ENCODE peak calls at places on chromosomes 11 and 22, in nine cellular contexts. One of them, this sample, is unnamed.

GRCh38 chr11:10628506-10629236 is 60.2 kb upstream of the LYVE1 start:
- DNase-seq in effector memory CD8-positive, alpha-beta T cell: no peak
- DNase-seq in effector memory CD4-positive, alpha-beta T cell: no peak
- DNase-seq in HS-27A: no peak
- DNase-seq in neuronal stem cell: no peak
- DNase-seq in activated CD8-positive, alpha-beta T cell treated with anti-CD3 and anti-CD28 coated beads, Interleukin-2, amount 10 ng/mL, durations not matched to agents 7 days and 5 days: peak; percentile 48
- DNase-seq in nephron progenitor cell: no peak
- DNase-seq in kidney glomerular epithelial cell: no peak
- DNase-seq in activated T-cell treated with anti-CD3 and anti-CD28 coated beads for 1 hour: no peak
- DNase-seq in this sample: no peak

GRCh38 chr11:93225642-93226041 is 27.9 kb upstream of the SLC36A4 start:
- DNase-seq in effector memory CD8-positive, alpha-beta T cell: no peak
- DNase-seq in effector memory CD4-positive, alpha-beta T cell: no peak
- DNase-seq in HS-27A: no peak
- DNase-seq in neuronal stem cell: no peak
- DNase-seq in activated CD8-positive, alpha-beta T cell treated with anti-CD3 and anti-CD28 coated beads, Interleukin-2, amount 10 ng/mL, durations not matched to agents 7 days and 5 days: no peak
- DNase-seq in nephron progenitor cell: no peak
- DNase-seq in kidney glomerular epithelial cell: no peak
- DNase-seq in activated T-cell treated with anti-CD3 and anti-CD28 coated beads for 1 hour: no peak
- DNase-seq in this sample: no peak

GRCh38 chr11:108897071-108897481 is 232.2 kb downstream of the DDX10 start:
- DNase-seq in effector memory CD8-positive, alpha-beta T cell: no peak
- DNase-seq in effector memory CD4-positive, alpha-beta T cell: no peak
- DNase-seq in HS-27A: no peak
- DNase-seq in neuronal stem cell: peak; percentile 11
- DNase-seq in activated CD8-positive, alpha-beta T cell treated with anti-CD3 and anti-CD28 coated beads, Interleukin-2, amount 10 ng/mL, durations not matched to agents 7 days and 5 days: no peak
- DNase-seq in nephron progenitor cell: no peak
- DNase-seq in kidney glomerular epithelial cell: no peak
- DNase-seq in activated T-cell treated with anti-CD3 and anti-CD28 coated beads for 1 hour: no peak
- DNase-seq in this sample: no peak

GRCh38 chr11:121451982-121452608 is at the start of gene SORL1:
- DNase-seq in effector memory CD8-positive, alpha-beta T cell: peak; percentile 71
- DNase-seq in effector memory CD4-positive, alpha-beta T cell: peak; percentile 49
- DNase-seq in HS-27A: no peak
- DNase-seq in neuronal stem cell: peak; percentile 78
- DNase-seq in activated CD8-positive, alpha-beta T cell treated with anti-CD3 and anti-CD28 coated beads, Interleukin-2, amount 10 ng/mL, durations not matched to agents 7 days and 5 days: peak; percentile 79
- DNase-seq in nephron progenitor cell: peak; percentile 86
- DNase-seq in kidney glomerular epithelial cell: peak; percentile 48
- DNase-seq in activated T-cell treated with anti-CD3 and anti-CD28 coated beads for 1 hour: peak; percentile 63
- DNase-seq in this sample: peak; percentile 81

GRCh38 chr11:69447786-69448185 is 33.7 kb upstream of the LINC01488 start:
- DNase-seq in effector memory CD8-positive, alpha-beta T cell: no peak
- DNase-seq in effector memory CD4-positive, alpha-beta T cell: no peak
- DNase-seq in HS-27A: no peak
- DNase-seq in neuronal stem cell: no peak
- DNase-seq in activated CD8-positive, alpha-beta T cell treated with anti-CD3 and anti-CD28 coated beads, Interleukin-2, amount 10 ng/mL, durations not matched to agents 7 days and 5 days: no peak
- DNase-seq in nephron progenitor cell: no peak
- DNase-seq in kidney glomerular epithelial cell: peak; percentile 33
- DNase-seq in activated T-cell treated with anti-CD3 and anti-CD28 coated beads for 1 hour: no peak
- DNase-seq in this sample: no peak

GRCh38 chr11:20887137-20887536 is 217.8 kb downstream of the NELL1 start:
- DNase-seq in effector memory CD8-positive, alpha-beta T cell: no peak
- DNase-seq in effector memory CD4-positive, alpha-beta T cell: no peak
- DNase-seq in HS-27A: no peak
- DNase-seq in neuronal stem cell: no peak
- DNase-seq in activated CD8-positive, alpha-beta T cell treated with anti-CD3 and anti-CD28 coated beads, Interleukin-2, amount 10 ng/mL, durations not matched to agents 7 days and 5 days: no peak
- DNase-seq in nephron progenitor cell: no peak
- DNase-seq in kidney glomerular epithelial cell: no peak
- DNase-seq in activated T-cell treated with anti-CD3 and anti-CD28 coated beads for 1 hour: no peak
- DNase-seq in this sample: no peak

GRCh38 chr22:31346255-31346732 is at the start of gene PATZ1:
- DNase-seq in effector memory CD8-positive, alpha-beta T cell: peak; percentile 76
- DNase-seq in effector memory CD4-positive, alpha-beta T cell: peak; percentile 66
- DNase-seq in HS-27A: peak; percentile 34
- DNase-seq in neuronal stem cell: peak; percentile 69
- DNase-seq in activated CD8-positive, alpha-beta T cell treated with anti-CD3 and anti-CD28 coated beads, Interleukin-2, amount 10 ng/mL, durations not matched to agents 7 days and 5 days: peak; percentile 89
- DNase-seq in nephron progenitor cell: no peak
- DNase-seq in kidney glomerular epithelial cell: peak; percentile 44
- DNase-seq in activated T-cell treated with anti-CD3 and anti-CD28 coated beads for 1 hour: peak; percentile 69
- DNase-seq in this sample: peak; percentile 85

GRCh38 chr11:10893713-10894112 is 35.9 kb upstream of the ZBED5 start:
- DNase-seq in effector memory CD8-positive, alpha-beta T cell: no peak
- DNase-seq in effector memory CD4-positive, alpha-beta T cell: no peak
- DNase-seq in HS-27A: no peak
- DNase-seq in neuronal stem cell: no peak
- DNase-seq in activated CD8-positive, alpha-beta T cell treated with anti-CD3 and anti-CD28 coated beads, Interleukin-2, amount 10 ng/mL, durations not matched to agents 7 days and 5 days: no peak
- DNase-seq in nephron progenitor cell: no peak
- DNase-seq in kidney glomerular epithelial cell: peak; percentile 43
- DNase-seq in activated T-cell treated with anti-CD3 and anti-CD28 coated beads for 1 hour: no peak
- DNase-seq in this sample: no peak

GRCh38 chr11:69981119-69981770 is 96.9 kb upstream of the ANO1 start:
- DNase-seq in effector memory CD8-positive, alpha-beta T cell: no peak
- DNase-seq in effector memory CD4-positive, alpha-beta T cell: no peak
- DNase-seq in HS-27A: no peak
- DNase-seq in neuronal stem cell: no peak
- DNase-seq in activated CD8-positive, alpha-beta T cell treated with anti-CD3 and anti-CD28 coated beads, Interleukin-2, amount 10 ng/mL, durations not matched to agents 7 days and 5 days: no peak
- DNase-seq in nephron progenitor cell: no peak
- DNase-seq in kidney glomerular epithelial cell: no peak
- DNase-seq in activated T-cell treated with anti-CD3 and anti-CD28 coated beads for 1 hour: no peak
- DNase-seq in this sample: no peak

GRCh38 chr22:42814215-42814614 is 42.9 kb downstream of the ARFGAP3 start:
- DNase-seq in effector memory CD8-positive, alpha-beta T cell: no peak
- DNase-seq in effector memory CD4-positive, alpha-beta T cell: no peak
- DNase-seq in HS-27A: no peak
- DNase-seq in neuronal stem cell: no peak
- DNase-seq in activated CD8-positive, alpha-beta T cell treated with anti-CD3 and anti-CD28 coated beads, Interleukin-2, amount 10 ng/mL, durations not matched to agents 7 days and 5 days: no peak
- DNase-seq in nephron progenitor cell: no peak
- DNase-seq in kidney glomerular epithelial cell: no peak
- DNase-seq in activated T-cell treated with anti-CD3 and anti-CD28 coated beads for 1 hour: no peak
- DNase-seq in this sample: no peak

GRCh38 chr11:62500066-62501035 is 46.3 kb downstream of the AHNAK start:
- DNase-seq in effector memory CD8-positive, alpha-beta T cell: no peak
- DNase-seq in effector memory CD4-positive, alpha-beta T cell: no peak
- DNase-seq in HS-27A: no peak
- DNase-seq in neuronal stem cell: no peak
- DNase-seq in activated CD8-positive, alpha-beta T cell treated with anti-CD3 and anti-CD28 coated beads, Interleukin-2, amount 10 ng/mL, durations not matched to agents 7 days and 5 days: no peak
- DNase-seq in nephron progenitor cell: no peak
- DNase-seq in kidney glomerular epithelial cell: no peak
- DNase-seq in activated T-cell treated with anti-CD3 and anti-CD28 coated beads for 1 hour: no peak
- DNase-seq in this sample: no peak

GRCh38 chr11:66476173-66476840 is 3.9 kb upstream of the DPP3 start:
- DNase-seq in effector memory CD8-positive, alpha-beta T cell: no peak
- DNase-seq in effector memory CD4-positive, alpha-beta T cell: no peak
- DNase-seq in HS-27A: no peak
- DNase-seq in neuronal stem cell: no peak
- DNase-seq in activated CD8-positive, alpha-beta T cell treated with anti-CD3 and anti-CD28 coated beads, Interleukin-2, amount 10 ng/mL, durations not matched to agents 7 days and 5 days: no peak
- DNase-seq in nephron progenitor cell: no peak
- DNase-seq in kidney glomerular epithelial cell: no peak
- DNase-seq in activated T-cell treated with anti-CD3 and anti-CD28 coated beads for 1 hour: no peak
- DNase-seq in this sample: no peak

GRCh38 chr11:2672553-2673249 is 27.1 kb downstream of the KCNQ1OT1 start:
- DNase-seq in effector memory CD8-positive, alpha-beta T cell: no peak
- DNase-seq in effector memory CD4-positive, alpha-beta T cell: no peak
- DNase-seq in HS-27A: no peak
- DNase-seq in neuronal stem cell: no peak
- DNase-seq in activated CD8-positive, alpha-beta T cell treated with anti-CD3 and anti-CD28 coated beads, Interleukin-2, amount 10 ng/mL, durations not matched to agents 7 days and 5 days: no peak
- DNase-seq in nephron progenitor cell: no peak
- DNase-seq in kidney glomerular epithelial cell: no peak
- DNase-seq in activated T-cell treated with anti-CD3 and anti-CD28 coated beads for 1 hour: no peak
- DNase-seq in this sample: peak; percentile 13

GRCh38 chr11:133948711-133949110 is 8.1 kb downstream of the IGSF9B start:
- DNase-seq in effector memory CD8-positive, alpha-beta T cell: no peak
- DNase-seq in effector memory CD4-positive, alpha-beta T cell: no peak
- DNase-seq in HS-27A: no peak
- DNase-seq in neuronal stem cell: no peak
- DNase-seq in activated CD8-positive, alpha-beta T cell treated with anti-CD3 and anti-CD28 coated beads, Interleukin-2, amount 10 ng/mL, durations not matched to agents 7 days and 5 days: no peak
- DNase-seq in nephron progenitor cell: no peak
- DNase-seq in kidney glomerular epithelial cell: no peak
- DNase-seq in activated T-cell treated with anti-CD3 and anti-CD28 coated beads for 1 hour: no peak
- DNase-seq in this sample: no peak

GRCh38 chr22:46749682-46750529 is 11.9 kb upstream of the CERK start:
- DNase-seq in effector memory CD8-positive, alpha-beta T cell: no peak
- DNase-seq in effector memory CD4-positive, alpha-beta T cell: no peak
- DNase-seq in HS-27A: no peak
- DNase-seq in neuronal stem cell: no peak
- DNase-seq in activated CD8-positive, alpha-beta T cell treated with anti-CD3 and anti-CD28 coated beads, Interleukin-2, amount 10 ng/mL, durations not matched to agents 7 days and 5 days: no peak
- DNase-seq in nephron progenitor cell: no peak
- DNase-seq in kidney glomerular epithelial cell: no peak
- DNase-seq in activated T-cell treated with anti-CD3 and anti-CD28 coated beads for 1 hour: no peak
- DNase-seq in this sample: no peak

GRCh38 chr22:50739279-50739691 is 1.3 kb downstream of the ACR start:
- DNase-seq in effector memory CD8-positive, alpha-beta T cell: no peak
- DNase-seq in effector memory CD4-positive, alpha-beta T cell: no peak
- DNase-seq in HS-27A: no peak
- DNase-seq in neuronal stem cell: no peak
- DNase-seq in activated CD8-positive, alpha-beta T cell treated with anti-CD3 and anti-CD28 coated beads, Interleukin-2, amount 10 ng/mL, durations not matched to agents 7 days and 5 days: peak; percentile 12
- DNase-seq in nephron progenitor cell: no peak
- DNase-seq in kidney glomerular epithelial cell: no peak
- DNase-seq in activated T-cell treated with anti-CD3 and anti-CD28 coated beads for 1 hour: no peak
- DNase-seq in this sample: peak; percentile 8

GRCh38 chr22:27004434-27004833 is 347.0 kb downstream of the MIAT start:
- DNase-seq in effector memory CD8-positive, alpha-beta T cell: no peak
- DNase-seq in effector memory CD4-positive, alpha-beta T cell: no peak
- DNase-seq in HS-27A: no peak
- DNase-seq in neuronal stem cell: no peak
- DNase-seq in activated CD8-positive, alpha-beta T cell treated with anti-CD3 and anti-CD28 coated beads, Interleukin-2, amount 10 ng/mL, durations not matched to agents 7 days and 5 days: no peak
- DNase-seq in nephron progenitor cell: no peak
- DNase-seq in kidney glomerular epithelial cell: no peak
- DNase-seq in activated T-cell treated with anti-CD3 and anti-CD28 coated beads for 1 hour: no peak
- DNase-seq in this sample: no peak

GRCh38 chr11:123377355-123377754 is 52.7 kb upstream of the GRAMD1B start:
- DNase-seq in effector memory CD8-positive, alpha-beta T cell: no peak
- DNase-seq in effector memory CD4-positive, alpha-beta T cell: no peak
- DNase-seq in HS-27A: no peak
- DNase-seq in neuronal stem cell: no peak
- DNase-seq in activated CD8-positive, alpha-beta T cell treated with anti-CD3 and anti-CD28 coated beads, Interleukin-2, amount 10 ng/mL, durations not matched to agents 7 days and 5 days: no peak
- DNase-seq in nephron progenitor cell: no peak
- DNase-seq in kidney glomerular epithelial cell: no peak
- DNase-seq in activated T-cell treated with anti-CD3 and anti-CD28 coated beads for 1 hour: no peak
- DNase-seq in this sample: no peak

GRCh38 chr11:61860054-61860903 is 31.1 kb downstream of the FADS3 start:
- DNase-seq in effector memory CD8-positive, alpha-beta T cell: no peak
- DNase-seq in effector memory CD4-positive, alpha-beta T cell: no peak
- DNase-seq in HS-27A: no peak
- DNase-seq in neuronal stem cell: no peak
- DNase-seq in activated CD8-positive, alpha-beta T cell treated with anti-CD3 and anti-CD28 coated beads, Interleukin-2, amount 10 ng/mL, durations not matched to agents 7 days and 5 days: no peak
- DNase-seq in nephron progenitor cell: no peak
- DNase-seq in kidney glomerular epithelial cell: no peak
- DNase-seq in activated T-cell treated with anti-CD3 and anti-CD28 coated beads for 1 hour: no peak
- DNase-seq in this sample: peak; percentile 60

GRCh38 chr22:21849489-21849888 is 18.0 kb downstream of the MAPK1 start:
- DNase-seq in effector memory CD8-positive, alpha-beta T cell: no peak
- DNase-seq in effector memory CD4-positive, alpha-beta T cell: no peak
- DNase-seq in HS-27A: no peak
- DNase-seq in neuronal stem cell: no peak
- DNase-seq in activated CD8-positive, alpha-beta T cell treated with anti-CD3 and anti-CD28 coated beads, Interleukin-2, amount 10 ng/mL, durations not matched to agents 7 days and 5 days: no peak
- DNase-seq in nephron progenitor cell: no peak
- DNase-seq in kidney glomerular epithelial cell: no peak
- DNase-seq in activated T-cell treated with anti-CD3 and anti-CD28 coated beads for 1 hour: no peak
- DNase-seq in this sample: no peak

GRCh38 chr11:2808850-2809847 is 76.4 kb downstream of the CDKN1C start:
- DNase-seq in effector memory CD8-positive, alpha-beta T cell: no peak
- DNase-seq in effector memory CD4-positive, alpha-beta T cell: no peak
- DNase-seq in HS-27A: no peak
- DNase-seq in neuronal stem cell: no peak
- DNase-seq in activated CD8-positive, alpha-beta T cell treated with anti-CD3 and anti-CD28 coated beads, Interleukin-2, amount 10 ng/mL, durations not matched to agents 7 days and 5 days: no peak
- DNase-seq in nephron progenitor cell: no peak
- DNase-seq in kidney glomerular epithelial cell: no peak
- DNase-seq in activated T-cell treated with anti-CD3 and anti-CD28 coated beads for 1 hour: no peak
- DNase-seq in this sample: peak; percentile 61

GRCh38 chr11:93116641-93117577 is 80.9 kb downstream of the SLC36A4 start:
- DNase-seq in effector memory CD8-positive, alpha-beta T cell: no peak
- DNase-seq in effector memory CD4-positive, alpha-beta T cell: no peak
- DNase-seq in HS-27A: no peak
- DNase-seq in neuronal stem cell: no peak
- DNase-seq in activated CD8-positive, alpha-beta T cell treated with anti-CD3 and anti-CD28 coated beads, Interleukin-2, amount 10 ng/mL, durations not matched to agents 7 days and 5 days: no peak
- DNase-seq in nephron progenitor cell: no peak
- DNase-seq in kidney glomerular epithelial cell: no peak
- DNase-seq in activated T-cell treated with anti-CD3 and anti-CD28 coated beads for 1 hour: no peak
- DNase-seq in this sample: no peak

GRCh38 chr11:94325681-94326080 is 21.3 kb downstream of the IZUMO1R start:
- DNase-seq in effector memory CD8-positive, alpha-beta T cell: peak; percentile 45
- DNase-seq in effector memory CD4-positive, alpha-beta T cell: no peak
- DNase-seq in HS-27A: peak; percentile 3
- DNase-seq in neuronal stem cell: peak; percentile 6
- DNase-seq in activated CD8-positive, alpha-beta T cell treated with anti-CD3 and anti-CD28 coated beads, Interleukin-2, amount 10 ng/mL, durations not matched to agents 7 days and 5 days: peak; percentile 68
- DNase-seq in nephron progenitor cell: peak; percentile 49
- DNase-seq in kidney glomerular epithelial cell: no peak
- DNase-seq in activated T-cell treated with anti-CD3 and anti-CD28 coated beads for 1 hour: peak; percentile 20
- DNase-seq in this sample: no peak

GRCh38 chr11:10459029-10459970 is 4.2 kb downstream of the AMPD3 start:
- DNase-seq in effector memory CD8-positive, alpha-beta T cell: peak; percentile 50
- DNase-seq in effector memory CD4-positive, alpha-beta T cell: peak; percentile 61
- DNase-seq in HS-27A: no peak
- DNase-seq in neuronal stem cell: no peak
- DNase-seq in activated CD8-positive, alpha-beta T cell treated with anti-CD3 and anti-CD28 coated beads, Interleukin-2, amount 10 ng/mL, durations not matched to agents 7 days and 5 days: peak; percentile 78
- DNase-seq in nephron progenitor cell: no peak
- DNase-seq in kidney glomerular epithelial cell: no peak
- DNase-seq in activated T-cell treated with anti-CD3 and anti-CD28 coated beads for 1 hour: peak; percentile 41
- DNase-seq in this sample: no peak

GRCh38 chr11:72391638-72392423 is 42.5 kb downstream of the CLPB start:
- DNase-seq in effector memory CD8-positive, alpha-beta T cell: no peak
- DNase-seq in effector memory CD4-positive, alpha-beta T cell: no peak
- DNase-seq in HS-27A: no peak
- DNase-seq in neuronal stem cell: no peak
- DNase-seq in activated CD8-positive, alpha-beta T cell treated with anti-CD3 and anti-CD28 coated beads, Interleukin-2, amount 10 ng/mL, durations not matched to agents 7 days and 5 days: no peak
- DNase-seq in nephron progenitor cell: peak; percentile 40
- DNase-seq in kidney glomerular epithelial cell: no peak
- DNase-seq in activated T-cell treated with anti-CD3 and anti-CD28 coated beads for 1 hour: no peak
- DNase-seq in this sample: no peak

GRCh38 chr11:12523180-12523924 is 146.0 kb downstream of the PARVA start:
- DNase-seq in effector memory CD8-positive, alpha-beta T cell: no peak
- DNase-seq in effector memory CD4-positive, alpha-beta T cell: no peak
- DNase-seq in HS-27A: no peak
- DNase-seq in neuronal stem cell: no peak
- DNase-seq in activated CD8-positive, alpha-beta T cell treated with anti-CD3 and anti-CD28 coated beads, Interleukin-2, amount 10 ng/mL, durations not matched to agents 7 days and 5 days: no peak
- DNase-seq in nephron progenitor cell: no peak
- DNase-seq in kidney glomerular epithelial cell: no peak
- DNase-seq in activated T-cell treated with anti-CD3 and anti-CD28 coated beads for 1 hour: no peak
- DNase-seq in this sample: no peak

GRCh38 chr11:12103411-12104225 is 6.8 kb upstream of the MICAL2 start:
- DNase-seq in effector memory CD8-positive, alpha-beta T cell: no peak
- DNase-seq in effector memory CD4-positive, alpha-beta T cell: no peak
- DNase-seq in HS-27A: peak; percentile 50
- DNase-seq in neuronal stem cell: no peak
- DNase-seq in activated CD8-positive, alpha-beta T cell treated with anti-CD3 and anti-CD28 coated beads, Interleukin-2, amount 10 ng/mL, durations not matched to agents 7 days and 5 days: no peak
- DNase-seq in nephron progenitor cell: no peak
- DNase-seq in kidney glomerular epithelial cell: no peak
- DNase-seq in activated T-cell treated with anti-CD3 and anti-CD28 coated beads for 1 hour: no peak
- DNase-seq in this sample: no peak

GRCh38 chr11:5922749-5923426 is 19.2 kb upstream of the OR56A3 start:
- DNase-seq in effector memory CD8-positive, alpha-beta T cell: no peak
- DNase-seq in effector memory CD4-positive, alpha-beta T cell: no peak
- DNase-seq in HS-27A: peak; percentile 8
- DNase-seq in neuronal stem cell: no peak
- DNase-seq in activated CD8-positive, alpha-beta T cell treated with anti-CD3 and anti-CD28 coated beads, Interleukin-2, amount 10 ng/mL, durations not matched to agents 7 days and 5 days: no peak
- DNase-seq in nephron progenitor cell: no peak
- DNase-seq in kidney glomerular epithelial cell: no peak
- DNase-seq in activated T-cell treated with anti-CD3 and anti-CD28 coated beads for 1 hour: no peak
- DNase-seq in this sample: no peak

GRCh38 chr11:128903248-128904041 is 12.3 kb downstream of the KCNJ5 start:
- DNase-seq in effector memory CD8-positive, alpha-beta T cell: no peak
- DNase-seq in effector memory CD4-positive, alpha-beta T cell: no peak
- DNase-seq in HS-27A: no peak
- DNase-seq in neuronal stem cell: no peak
- DNase-seq in activated CD8-positive, alpha-beta T cell treated with anti-CD3 and anti-CD28 coated beads, Interleukin-2, amount 10 ng/mL, durations not matched to agents 7 days and 5 days: no peak
- DNase-seq in nephron progenitor cell: peak; percentile 23
- DNase-seq in kidney glomerular epithelial cell: peak; percentile 67
- DNase-seq in activated T-cell treated with anti-CD3 and anti-CD28 coated beads for 1 hour: no peak
- DNase-seq in this sample: no peak

GRCh38 chr22:48100685-48101417 is 1338.4 kb downstream of the TBC1D22A start:
- DNase-seq in effector memory CD8-positive, alpha-beta T cell: no peak
- DNase-seq in effector memory CD4-positive, alpha-beta T cell: no peak
- DNase-seq in HS-27A: no peak
- DNase-seq in neuronal stem cell: no peak
- DNase-seq in activated CD8-positive, alpha-beta T cell treated with anti-CD3 and anti-CD28 coated beads, Interleukin-2, amount 10 ng/mL, durations not matched to agents 7 days and 5 days: no peak
- DNase-seq in nephron progenitor cell: no peak
- DNase-seq in kidney glomerular epithelial cell: no peak
- DNase-seq in activated T-cell treated with anti-CD3 and anti-CD28 coated beads for 1 hour: no peak
- DNase-seq in this sample: no peak